ENCODE peak calls at places on chromosomes 6 and 20, in eight cellular contexts. R is SK-N-SH, Y is tibial nerve, O is ovary, G is stomach, N is HepG2, W is suprapubic skin, F is transverse colon. A is an unnamed sample.
A peak's percentile ranks its signal among the peaks of the same experiment; 100 is the strongest.

GRCh38 chr6:21188505-21189223 is 404.9 kb upstream of the SOX4 start:
- DNase-seq in R (no peak), Y (no peak), O (no peak), G (no peak), N (peak; percentile 24), W (no peak), F (no peak), A (no peak)

GRCh38 chr6:88449770-88450169 is 283.6 kb upstream of the CNR1 start:
- DNase-seq in R (no peak), Y (no peak), O (no peak), G (no peak), N (no peak), W (no peak), F (no peak), A (no peak)

GRCh38 chr20:49603209-49603627 is 35.3 kb upstream of the PTGIS start:
- DNase-seq in R (peak; percentile 47), Y (no peak), O (no peak), G (no peak), N (peak; percentile 84), W (no peak), F (no peak), A (no peak)

GRCh38 chr6:11732036-11732545 is 46.5 kb downstream of the ADTRP start:
- DNase-seq in R (no peak), Y (peak; percentile 81), O (no peak), G (peak; percentile 34), N (no peak), W (peak; percentile 88), F (peak; percentile 44), A (peak; percentile 84)

GRCh38 chr6:38355519-38355918 is 284.2 kb downstream of the BTBD9 start:
- DNase-seq in R (no peak), Y (no peak), O (no peak), G (no peak), N (no peak), W (no peak), F (no peak), A (no peak)

GRCh38 chr6:19327246-19327645 is 509.9 kb upstream of the ID4 start:
- DNase-seq in R (no peak), Y (no peak), O (no peak), G (no peak), N (no peak), W (no peak), F (no peak), A (no peak)

GRCh38 chr6:43972915-43973304 is 154.3 kb downstream of the MRPL14 start:
- DNase-seq in R (no peak), Y (peak; percentile 37), O (peak; percentile 64), G (peak; percentile 81), N (no peak), W (no peak), F (peak; percentile 58), A (peak; percentile 91)

GRCh38 chr6:146878564-146879343 is 280.0 kb downstream of the ADGB start:
- DNase-seq in R (no peak), Y (no peak), O (no peak), G (no peak), N (no peak), W (no peak), F (peak; percentile 24), A (no peak)

GRCh38 chr6:153980176-153980575 is 58.9 kb upstream of the OPRM1 start:
- DNase-seq in R (no peak), Y (no peak), O (no peak), G (no peak), N (no peak), W (no peak), F (no peak), A (no peak)

GRCh38 chr20:36866681-36867485 is 9.1 kb upstream of the TLDC2 start:
- DNase-seq in R (no peak), Y (no peak), O (no peak), G (no peak), N (no peak), W (no peak), F (no peak), A (no peak)

GRCh38 chr20:60762386-60762785 is 489.7 kb upstream of the CDH4 start:
- DNase-seq in R (no peak), Y (no peak), O (no peak), G (no peak), N (no peak), W (no peak), F (no peak), A (no peak)

GRCh38 chr6:11366183-11366933 is 133.9 kb upstream of the NEDD9 start:
- DNase-seq in R (no peak), Y (no peak), O (no peak), G (no peak), N (no peak), W (no peak), F (no peak), A (no peak)

GRCh38 chr6:498795-499231 is 107.3 kb downstream of the IRF4 start:
- DNase-seq in R (no peak), Y (no peak), O (no peak), G (no peak), N (no peak), W (no peak), F (peak; percentile 14), A (no peak)

GRCh38 chr20:1184260-1184637 is 532 bp downstream of the TMEM74B start:
- DNase-seq in R (peak; percentile 39), Y (no peak), O (no peak), G (no peak), N (no peak), W (no peak), F (no peak), A (no peak)

GRCh38 chr20:417801-418342 is 9.8 kb downstream of the RBCK1 start:
- DNase-seq in R (peak; percentile 46), Y (no peak), O (no peak), G (no peak), N (no peak), W (no peak), F (no peak), A (no peak)

GRCh38 chr6:90068264-90068663 is 174.0 kb downstream of the GJA10 start:
- DNase-seq in R (no peak), Y (no peak), O (no peak), G (no peak), N (no peak), W (no peak), F (no peak), A (no peak)

GRCh38 chr20:5073154-5074049 is 46.4 kb downstream of the PCNA start:
- DNase-seq in R (peak; percentile 30), Y (peak; percentile 83), O (peak; percentile 60), G (peak; percentile 97), N (peak; percentile 87), W (peak; percentile 94), F (peak; percentile 93), A (peak; percentile 91)

GRCh38 chr6:6713660-6714446 is 125.3 kb downstream of the LY86 start:
- DNase-seq in R (peak; percentile 26), Y (no peak), O (no peak), G (no peak), N (no peak), W (no peak), F (no peak), A (peak; percentile 84)

GRCh38 chr6:129744201-129744879 is 34.4 kb upstream of the ARHGAP18 start:
- DNase-seq in R (no peak), Y (no peak), O (peak; percentile 48), G (no peak), N (peak; percentile 76), W (no peak), F (no peak), A (peak; percentile 69)
- TF ChIP-seq EP300 in R (peak; percentile 83), Y (no peak), O (no peak), G (no peak), N (no peak), W (no peak), F (no peak), A (no peak)

GRCh38 chr6:25324076-25324762 is 45.0 kb downstream of the CARMIL1 start:
- DNase-seq in R (no peak), Y (no peak), O (no peak), G (no peak), N (no peak), W (no peak), F (no peak), A (no peak)

GRCh38 chr6:25316626-25317025 is 37.5 kb downstream of the CARMIL1 start:
- DNase-seq in R (no peak), Y (no peak), O (no peak), G (no peak), N (no peak), W (no peak), F (no peak), A (no peak)

GRCh38 chr6:25318589-25318988 is 39.4 kb downstream of the CARMIL1 start:
- DNase-seq in R (no peak), Y (no peak), O (no peak), G (no peak), N (no peak), W (no peak), F (no peak), A (no peak)

GRCh38 chr6:25315778-25316177 is 36.6 kb downstream of the CARMIL1 start:
- DNase-seq in R (no peak), Y (no peak), O (no peak), G (no peak), N (no peak), W (no peak), F (no peak), A (no peak)

GRCh38 chr6:25320459-25320858 is 41.3 kb downstream of the CARMIL1 start:
- DNase-seq in R (no peak), Y (no peak), O (no peak), G (no peak), N (no peak), W (no peak), F (no peak), A (no peak)
- H3K4me1 ChIP-seq in R (peaks cover 5% of the 10 kb centered on the region), Y (no peaks in the 10 kb centered on the region), O (peaks cover 4% of the 10 kb centered on the region), G (peaks cover 7% of the 10 kb centered on the region), N (no peaks in the 10 kb centered on the region), W (peaks cover 4% of the 10 kb centered on the region), F (no peaks in the 10 kb centered on the region), A (no peaks in the 10 kb centered on the region)

DNA sequence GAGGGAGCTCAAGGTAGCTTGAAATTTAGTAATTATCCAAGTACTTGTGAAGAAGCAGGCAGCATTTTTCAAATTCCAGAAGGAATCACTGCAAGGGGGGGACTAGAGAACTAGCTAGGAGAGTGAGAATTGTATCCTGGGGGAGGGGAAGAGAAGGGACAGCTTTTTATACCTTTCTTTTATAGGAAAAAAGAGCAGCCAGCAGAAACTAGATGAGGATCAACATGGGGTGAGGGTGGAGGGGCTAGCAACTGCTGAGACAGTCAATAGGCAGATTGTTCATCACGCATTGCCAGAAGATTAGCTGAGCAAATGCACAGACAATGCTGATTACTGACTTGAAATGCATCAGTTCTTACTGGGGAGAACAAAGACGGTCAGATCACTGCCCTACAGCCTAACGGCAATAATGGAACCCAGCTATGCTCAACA is 514.3 kb upstream of the CITED2 start:
- DNase-seq in R (no peak), Y (no peak), O (no peak), G (no peak), N (no peak), W (no peak), F (no peak), A (no peak)
- TF ChIP-seq EP300 in R (no peak), Y (no peak), O (no peak), G (no peak), N (no peak), W (no peak), F (no peak), A (no peak)

GRCh38 chr6:118469468-118469867 is 78.6 kb upstream of the PLN start:
- DNase-seq in R (no peak), Y (no peak), O (no peak), G (no peak), N (peak; percentile 44), W (no peak), F (no peak), A (no peak)

GRCh38 chr6:118468682-118469465 is 79.2 kb upstream of the PLN start:
- DNase-seq in R (no peak), Y (no peak), O (no peak), G (no peak), N (peak; percentile 90), W (no peak), F (no peak), A (no peak)

GRCh38 chr6:118467181-118467580 is 80.9 kb upstream of the PLN start:
- DNase-seq in R (no peak), Y (no peak), O (no peak), G (no peak), N (no peak), W (no peak), F (no peak), A (no peak)

GRCh38 chr6:118464620-118465019 is 83.5 kb upstream of the PLN start:
- DNase-seq in R (no peak), Y (no peak), O (no peak), G (no peak), N (no peak), W (no peak), F (no peak), A (no peak)
- H3K4me1 ChIP-seq in R (no peaks in the 10 kb centered on the region), Y (no peaks in the 10 kb centered on the region), O (no peaks in the 10 kb centered on the region), G (no peaks in the 10 kb centered on the region), N (peaks cover 11% of the 10 kb centered on the region), W (no peaks in the 10 kb centered on the region), F (no peaks in the 10 kb centered on the region), A (no peaks in the 10 kb centered on the region)